ENCODE peak calls at places on chromosomes 1 and 21, in six cellular contexts. V, W, A, I, Z and H are unnamed samples. For H3K36me3, the result is how much of the 10 kb centered on the place peaks cover.

GRCh38 chr1:231626535-231626950 is at the start of gene DISC1:
- DNase-seq in I (peak), V (peak), W (peak), A (peak), Z (peak), H (peak)

GRCh38 chr1:153662269-153662668 is 3.8 kb downstream of the SNAPIN start:
- DNase-seq in V (no peak), A (no peak), W (no peak), Z (no peak), I (no peak), H (no peak)

GRCh38 chr21:33069994-33070811 is at the start of gene OLIG1:
- DNase-seq in V (no peak), I (peak), Z (peak), W (peak), A (no peak), H (no peak)

GRCh38 chr1:6745073-6745472 is 40.2 kb upstream of the CAMTA1 start:
- DNase-seq in A (no peak), V (no peak), W (no peak), Z (no peak), I (no peak), H (no peak)

GRCh38 chr21:40623550-40623949 is 223.4 kb downstream of the DSCAM start:
- DNase-seq in A (no peak), V (no peak), W (no peak), I (no peak), Z (no peak), H (no peak)

GRCh38 chr1:153805929-153806750 is 30.9 kb downstream of the SLC27A3 start:
- DNase-seq in W (no peak), A (no peak), I (no peak), V (peak), Z (no peak), H (no peak)

GRCh38 chr1:6956488-6957159 is 171.4 kb downstream of the CAMTA1 start:
- DNase-seq in W (no peak), I (no peak), V (no peak), Z (peak), A (no peak), H (no peak)

GRCh38 chr1:59100975-59101374 is 195.9 kb upstream of the FGGY start:
- DNase-seq in A (peak), V (no peak), I (no peak), Z (no peak), W (no peak), H (no peak)

GRCh38 chr1:243716901-243717300 is 133.1 kb downstream of the AKT3 start:
- DNase-seq in V (no peak), W (no peak), Z (no peak), I (no peak), A (no peak), H (no peak)

GRCh38 chr1:243718022-243718421 is 132.0 kb downstream of the AKT3 start:
- DNase-seq in A (no peak), W (no peak), Z (no peak), V (no peak), I (no peak), H (no peak)

GRCh38 chr1:243713470-243714186 is 136.4 kb downstream of the AKT3 start:
- DNase-seq in A (no peak), W (no peak), I (no peak), Z (no peak), V (peak), H (peak)

GRCh38 chr1:243712890-243713425 is 137.1 kb downstream of the AKT3 start:
- DNase-seq in Z (no peak), V (peak), W (no peak), A (no peak), I (no peak), H (no peak)

GRCh38 chr1:243715285-243715684 is 134.8 kb downstream of the AKT3 start:
- DNase-seq in Z (no peak), I (no peak), V (no peak), A (no peak), W (no peak), H (no peak)
- TF ChIP-seq CTCF in Z (no peak), I (no peak), V (no peak), A (no peak), W (no peak), H (no peak)

GRCh38 chr1:40185951-40186864 is 25.0 kb downstream of the RLF start:
- DNase-seq in I (no peak), V (no peak), A (peak), Z (no peak), W (no peak), H (no peak)
- H3K4me3 ChIP-seq in I (no peak), V (no peak), A (no peak), Z (no peak), W (no peak), H (no peak)

GRCh38 chr1:183238071-183238470 is 52.0 kb downstream of the LAMC2 start:
- DNase-seq in W (no peak), A (peak), V (peak), I (no peak), Z (no peak), H (no peak)
- H3K36me3 ChIP-seq in W (under half), A (under half), V (under half), I (under half), Z (under half), H (under half)

DNA sequence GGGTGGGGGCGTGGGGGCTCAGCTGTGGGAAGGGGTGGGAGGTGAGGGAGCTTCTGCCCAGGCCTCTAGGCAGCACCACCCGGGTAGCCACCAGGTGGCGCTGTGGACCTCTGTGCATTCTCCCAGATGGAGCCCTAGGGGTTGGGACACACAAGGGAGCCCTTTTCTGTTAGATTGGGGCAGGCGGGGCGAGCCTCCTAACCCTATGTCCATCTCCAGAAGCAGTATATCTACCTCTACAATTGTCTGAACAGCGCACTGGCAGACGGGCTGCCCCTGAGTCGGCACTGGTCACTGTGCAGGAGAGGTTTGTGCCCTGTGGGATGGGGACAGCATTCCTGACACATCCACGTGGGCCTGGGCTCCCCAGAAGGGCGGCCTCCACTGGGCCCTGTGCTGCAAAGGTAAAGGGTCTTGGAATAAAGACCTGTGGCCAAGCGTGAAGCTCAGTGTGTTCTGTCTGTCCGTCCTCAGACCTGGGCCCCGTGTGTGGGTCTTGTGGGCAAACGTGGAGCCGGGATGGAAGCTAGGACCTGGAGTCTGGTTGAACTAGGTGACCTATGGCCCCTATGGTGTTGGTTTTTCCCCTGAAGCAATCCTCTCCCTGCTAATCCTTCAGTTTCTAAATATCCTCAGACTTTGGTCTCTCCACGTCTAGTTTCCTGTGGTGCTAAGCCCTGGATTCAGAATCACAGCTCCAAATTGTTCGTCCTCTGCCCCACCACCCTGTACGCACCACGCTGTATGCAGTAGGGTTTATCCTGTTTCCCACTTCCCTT is 4.4 kb upstream of the LGR6 start:
- DNase-seq in Z (peak), I (peak), W (peak), V (peak), A (peak), H (peak)
- TF ChIP-seq CTCF in Z (peak), I (peak), W (peak), V (peak), A (peak), H (peak)

DNA sequence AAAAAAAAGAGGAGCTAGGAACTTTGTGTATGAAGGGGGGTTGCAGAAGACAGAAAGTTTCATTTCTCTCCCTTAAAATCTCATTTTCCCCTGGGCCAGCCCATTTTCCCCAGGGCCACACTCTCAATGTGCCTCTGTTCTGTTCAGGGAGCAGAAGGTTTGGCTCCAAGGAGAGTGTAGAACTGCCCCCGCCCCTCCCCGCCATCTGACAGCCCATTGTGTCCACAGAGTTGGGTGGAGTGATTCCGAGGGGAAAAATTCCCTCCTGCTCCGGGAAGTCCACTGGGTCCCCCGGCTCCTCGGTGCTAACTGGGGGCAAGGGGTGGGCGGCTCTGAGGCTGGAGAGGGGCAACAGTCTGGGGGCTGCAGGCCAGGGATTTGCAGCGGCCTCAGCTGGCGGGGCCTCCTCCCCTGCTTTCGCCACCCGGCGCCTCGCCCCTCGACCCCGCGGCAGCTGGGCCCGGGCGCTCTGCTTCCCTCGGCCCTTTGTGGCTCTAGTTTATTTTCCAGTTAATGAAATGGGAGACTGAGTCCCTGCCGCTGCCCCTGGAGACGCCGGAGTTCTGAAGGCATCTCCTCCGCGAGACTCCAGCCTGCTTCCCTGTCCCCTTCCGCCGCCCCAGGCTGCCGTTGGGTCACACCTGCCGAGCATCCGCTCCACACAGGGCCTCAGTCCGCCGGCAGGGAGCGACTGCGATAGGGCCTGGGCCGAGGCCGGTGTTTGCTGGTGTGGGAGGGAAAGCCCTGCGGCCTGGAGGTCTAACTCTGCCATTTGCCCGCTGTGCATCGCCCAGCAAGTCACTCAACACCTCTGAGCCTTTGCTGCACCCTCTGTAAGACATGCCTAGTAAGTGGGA is 14.7 kb upstream of the KIRREL1 start:
- DNase-seq in W (no peak), A (no peak), V (no peak), I (no peak), Z (peak), H (no peak)
- H3K4me3 ChIP-seq in W (peak), A (peak), V (no peak), I (peak), Z (no peak), H (no peak)

DNA sequence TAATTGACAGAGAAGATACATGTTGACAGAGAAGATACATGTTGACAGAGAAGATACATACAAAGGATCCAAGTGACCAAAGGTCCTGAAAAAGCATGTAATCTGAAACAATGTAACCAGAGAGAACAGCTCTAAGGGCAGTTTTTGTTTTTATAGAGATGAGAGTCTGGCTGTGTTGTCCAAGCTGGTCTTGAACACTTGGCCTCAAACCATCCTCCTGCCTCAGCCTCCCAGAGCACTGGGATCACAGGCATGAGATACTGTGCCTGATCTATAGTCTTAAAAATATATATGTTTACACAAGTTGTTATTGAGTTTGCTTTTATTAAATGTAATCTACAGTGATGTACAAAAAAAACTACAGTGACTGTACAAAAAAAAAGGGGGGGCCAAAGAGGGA is 12.5 kb downstream of the MEAF6 start:
- DNase-seq in A (no peak), V (no peak), Z (no peak), I (no peak), W (no peak), H (no peak)
- H3K36me3 ChIP-seq in A (under half), V (under half), Z (under half), I (half or more), W (half or more), H (under half)

DNA sequence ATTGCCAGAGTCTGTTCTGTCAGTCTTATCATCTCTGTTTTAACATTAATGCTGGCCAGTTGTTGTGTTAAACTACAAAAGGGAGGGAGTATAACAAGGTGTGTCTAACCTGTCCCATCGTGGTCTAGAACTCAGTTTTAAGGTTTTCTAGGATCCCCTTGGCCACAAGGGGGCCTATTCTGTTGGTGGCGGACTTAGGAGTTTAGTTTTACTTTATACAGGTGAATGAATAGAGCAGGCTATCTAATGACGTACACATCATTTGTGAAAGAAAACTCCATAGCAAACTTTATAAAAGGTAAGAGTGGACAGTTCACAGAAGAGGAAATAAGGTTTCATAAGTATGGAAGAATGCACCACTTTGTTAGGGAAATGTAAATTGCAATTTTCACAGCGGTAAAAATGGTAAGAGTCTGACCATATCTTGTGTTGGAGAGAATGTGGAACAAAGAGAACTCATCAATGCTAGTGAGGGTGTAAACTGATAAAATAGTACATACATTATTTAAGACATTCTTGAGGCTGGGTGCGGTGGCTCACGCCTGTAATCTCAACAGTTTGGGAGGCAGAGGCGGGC is 2.5 kb upstream of the ATF6 start:
- DNase-seq in I (peak), Z (no peak), V (no peak), W (no peak), A (no peak), H (peak)
- TF ChIP-seq CTCF in I (peak), Z (peak), V (peak), W (peak), A (peak), H (peak)

GRCh38 chr1:182602945-182603645 is 1.1 kb downstream of the RGS16 start:
- DNase-seq in I (no peak), Z (no peak), V (no peak), W (no peak), A (no peak), H (no peak)

GRCh38 chr1:182603646-182604127 is 502 bp downstream of the RGS16 start:
- DNase-seq in A (no peak), V (no peak), Z (no peak), W (no peak), I (no peak), H (no peak)

GRCh38 chr1:182604128-182604834 is at the start of gene RGS16:
- DNase-seq in A (peak), V (peak), W (peak), I (peak), Z (peak), H (peak)

GRCh38 chr1:182601926-182602325 is 2.3 kb downstream of the RGS16 start:
- DNase-seq in W (no peak), I (no peak), Z (no peak), A (no peak), V (no peak), H (no peak)

DNA sequence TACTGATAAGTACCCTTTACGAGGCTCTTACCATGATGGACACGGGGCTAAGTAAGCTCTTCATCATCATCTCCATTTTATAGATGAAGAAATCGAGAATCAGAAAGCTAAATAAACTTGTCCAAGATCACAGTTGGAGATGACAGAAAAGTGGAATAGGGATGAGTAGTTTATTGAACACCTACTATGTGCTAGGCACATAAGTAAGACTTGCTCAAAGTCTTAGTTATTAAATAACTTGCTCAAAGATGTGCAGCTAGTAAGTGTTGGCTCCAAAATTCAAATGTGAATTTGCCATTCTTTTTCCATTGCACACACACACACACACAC is 611 bp upstream of the RGS16 start:
- DNase-seq in Z (no peak), A (no peak), V (no peak), I (no peak), W (no peak), H (no peak)
- H3K4me3 ChIP-seq in Z (no peak), A (no peak), V (no peak), I (peak), W (peak), H (peak)

DNA sequence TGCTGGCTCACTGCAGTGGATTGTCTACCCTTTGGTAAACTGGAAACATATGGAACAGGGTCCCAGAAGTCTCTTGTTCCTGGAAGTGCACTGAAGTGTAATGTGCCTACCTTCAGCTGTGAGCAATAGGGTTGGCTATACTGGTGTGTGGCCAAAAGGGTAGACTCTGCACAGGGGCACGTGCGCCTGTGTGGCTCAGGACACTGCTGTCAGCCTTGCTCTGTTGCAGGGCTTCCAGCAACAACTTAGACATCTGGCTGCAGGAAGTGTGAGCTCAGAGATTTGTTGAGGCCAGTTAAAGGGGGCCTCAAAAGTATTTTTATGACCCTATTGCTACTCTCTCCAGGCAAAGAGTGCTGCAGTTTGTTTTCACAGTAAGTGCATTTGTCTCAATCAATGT is 7.4 kb downstream of the CTPS1 start:
- DNase-seq in W (no peak), V (no peak), A (no peak), Z (no peak), I (no peak), H (no peak)
- H3K36me3 ChIP-seq in W (half or more), V (under half), A (half or more), Z (half or more), I (half or more), H (half or more)